ENCODE peak calls at places on chromosomes 1 and 21, in seven cellular contexts. M, X, J, P, L, E and I are unnamed samples. For H3K27me3, the result is how much of the 10 kb centered on the place peaks cover.

GRCh38 chr1:220824031-220824989 is 37.6 kb downstream of the MTARC1 start:
- DNase-seq in X (no peak), M (no peak), P (no peak), E (no peak), J (no peak), L (no peak), I (no peak)

GRCh38 chr1:70745199-70745598 is 302.4 kb downstream of the PTGER3 start:
- DNase-seq in J (no peak), M (no peak), E (no peak), P (no peak), L (no peak), X (no peak), I (no peak)

GRCh38 chr1:178630418-178630817 is 94.6 kb upstream of the RALGPS2 start:
- DNase-seq in M (no peak), E (no peak), P (no peak), L (no peak), J (no peak), X (no peak), I (no peak)

GRCh38 chr1:61742620-61743431 is 546 bp downstream of the PATJ start:
- DNase-seq in M (no peak), J (peak), X (peak), P (peak), L (peak), E (no peak), I (no peak)

GRCh38 chr1:85577421-85578320 is 2.9 kb upstream of the CCN1 start:
- DNase-seq in X (peak), E (no peak), M (no peak), L (no peak), J (no peak), P (peak), I (no peak)

GRCh38 chr1:194171596-194171995 is 985.2 kb upstream of the B3GALT2 start:
- DNase-seq in P (no peak), L (no peak), E (no peak), M (no peak), J (no peak), X (no peak), I (no peak)

GRCh38 chr1:36008546-36009197 is 75.2 kb upstream of the TEKT2 start:
- DNase-seq in E (no peak), X (peak), J (no peak), L (peak), P (no peak), M (no peak), I (peak)

GRCh38 chr1:9466780-9467755 is 72.2 kb upstream of the SLC25A33 start:
- DNase-seq in L (no peak), X (peak), J (no peak), M (no peak), P (peak), E (no peak), I (no peak)

GRCh38 chr1:186442651-186443114 is 18.2 kb downstream of the PDC start:
- DNase-seq in X (no peak), E (no peak), J (no peak), P (no peak), L (no peak), M (no peak), I (no peak)

GRCh38 chr1:59486595-59486994 is 189.7 kb downstream of the FGGY start:
- DNase-seq in E (no peak), M (no peak), L (no peak), X (no peak), J (no peak), P (no peak), I (no peak)

GRCh38 chr1:59494145-59494824 is 197.4 kb downstream of the FGGY start:
- DNase-seq in J (no peak), X (no peak), E (no peak), L (no peak), M (no peak), P (no peak), I (no peak)

GRCh38 chr1:59497616-59498015 is 200.7 kb downstream of the FGGY start:
- DNase-seq in E (no peak), J (no peak), P (no peak), X (no peak), L (no peak), M (no peak), I (no peak)

GRCh38 chr1:59487335-59488031 is 190.6 kb downstream of the FGGY start:
- DNase-seq in E (no peak), L (no peak), P (no peak), X (peak), J (no peak), M (no peak), I (peak)

GRCh38 chr1:59492500-59492899 is 195.6 kb downstream of the FGGY start:
- DNase-seq in M (no peak), E (no peak), L (no peak), P (no peak), X (no peak), J (no peak), I (no peak)
- H3K27me3 ChIP-seq in M (under half), E (under half), L (under half), P (under half), X (under half), J (under half), I (under half)

GRCh38 chr1:26726784-26727183 is 31.0 kb downstream of the ARID1A start:
- DNase-seq in J (no peak), X (no peak), E (no peak), P (no peak), M (no peak), L (no peak), I (no peak)

GRCh38 chr1:26728645-26729044 is 32.8 kb downstream of the ARID1A start:
- DNase-seq in X (no peak), M (no peak), L (no peak), E (no peak), J (no peak), P (no peak), I (no peak)

GRCh38 chr1:26731233-26731902 is 35.6 kb downstream of the ARID1A start:
- DNase-seq in E (no peak), L (no peak), X (no peak), M (no peak), P (no peak), J (no peak), I (no peak)

GRCh38 chr1:26730695-26731094 is 34.9 kb downstream of the ARID1A start:
- DNase-seq in L (no peak), P (no peak), E (no peak), X (no peak), M (no peak), J (no peak), I (no peak)

DNA sequence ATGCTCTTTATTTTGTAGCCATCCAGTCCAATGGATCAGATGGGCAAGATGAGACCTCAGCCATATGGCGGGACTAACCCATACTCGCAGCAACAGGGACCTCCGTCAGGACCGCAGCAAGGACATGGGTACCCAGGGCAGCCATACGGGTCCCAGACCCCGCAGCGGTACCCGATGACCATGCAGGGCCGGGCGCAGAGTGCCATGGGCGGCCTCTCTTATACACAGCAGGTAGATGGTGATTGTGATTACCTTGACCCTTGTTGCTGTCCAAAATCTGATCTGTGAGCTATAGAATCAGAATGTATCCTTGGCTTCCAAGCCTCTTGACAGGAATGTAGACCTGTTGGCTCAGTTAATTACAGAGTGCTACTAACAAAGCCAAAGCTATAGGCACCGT is 33.8 kb downstream of the ARID1A start:
- DNase-seq in M (no peak), X (no peak), J (no peak), P (no peak), E (no peak), L (no peak), I (no peak)
- H3K27ac ChIP-seq in M (no peak), X (no peak), J (no peak), P (no peak), E (no peak), L (no peak), I (no peak)

DNA sequence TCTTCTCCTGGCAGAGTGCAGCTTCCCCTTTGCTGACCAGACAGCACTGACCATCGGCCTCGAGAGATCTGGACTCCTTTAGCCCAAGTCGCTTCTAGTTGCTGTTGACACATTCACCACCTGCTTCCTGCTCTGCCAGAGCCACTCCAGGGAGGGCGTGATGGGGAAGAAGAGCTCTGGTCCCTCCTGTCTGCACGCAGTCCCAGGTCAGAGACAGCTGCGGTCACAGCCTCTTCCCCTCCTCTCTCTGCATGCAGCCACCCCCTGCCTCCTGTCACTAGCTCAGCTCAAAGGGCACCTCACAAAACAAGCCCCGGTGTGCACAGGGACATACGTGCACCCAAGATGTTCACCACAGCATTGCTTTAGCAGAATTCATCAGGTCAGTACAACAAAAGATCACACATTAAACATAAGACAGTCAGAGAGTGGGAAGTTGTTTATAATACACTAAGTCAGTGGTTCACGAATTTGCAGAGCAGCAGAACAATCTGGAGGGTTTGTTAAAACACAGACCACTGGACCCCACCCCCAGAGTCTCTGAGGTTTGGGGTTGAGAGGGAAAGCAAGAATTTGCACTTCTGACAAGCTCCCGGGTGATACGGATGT is 132.9 kb downstream of the SYF2 start:
- DNase-seq in E (no peak), X (no peak), P (no peak), M (peak), J (peak), L (no peak), I (no peak)
- H3K27me3 ChIP-seq in E (under half), X (under half), P (under half), M (under half), J (under half), L (under half), I (under half)

DNA sequence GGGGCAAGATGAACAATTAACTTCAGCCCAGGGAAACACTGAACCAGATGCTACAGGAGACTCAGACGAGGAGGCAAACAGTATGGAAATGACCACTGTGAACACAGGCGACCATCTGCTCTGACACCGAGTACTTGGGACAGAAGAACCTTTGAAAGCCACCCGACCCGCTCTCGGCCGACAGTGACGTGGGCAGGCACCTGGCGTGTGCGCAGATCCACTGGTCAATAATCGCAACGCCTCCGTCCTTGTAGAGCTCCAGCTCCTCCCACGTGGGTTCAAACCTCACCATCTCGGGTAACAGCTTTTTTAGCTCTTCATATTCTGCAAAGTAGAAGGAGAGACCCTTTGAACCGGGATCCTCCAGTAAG is 20.3 kb downstream of the POFUT2 start:
- DNase-seq in E (peak), P (no peak), J (no peak), M (no peak), X (no peak), L (no peak), I (no peak)
- H3K27ac ChIP-seq in E (no peak), P (no peak), J (no peak), M (no peak), X (no peak), L (no peak), I (no peak)

DNA sequence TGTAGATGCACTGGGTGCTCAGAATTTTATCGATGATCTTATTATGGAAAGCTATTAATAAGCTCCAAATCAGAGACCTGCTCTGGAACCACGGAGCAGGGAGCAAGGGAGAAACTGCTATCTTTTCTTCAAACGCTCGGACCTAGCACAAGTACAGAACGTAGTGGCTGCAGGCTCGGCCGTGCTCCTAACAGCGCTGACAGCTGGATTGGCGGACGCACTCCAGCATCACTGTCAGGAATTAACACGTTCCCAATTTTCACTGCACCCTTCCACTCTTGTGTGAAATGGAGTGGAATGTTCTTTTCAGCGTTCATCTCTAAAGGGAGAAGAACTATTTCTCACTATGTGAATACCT is 107.0 kb downstream of the ZNF281 start:
- DNase-seq in M (no peak), X (peak), L (no peak), P (no peak), J (no peak), E (no peak), I (no peak)
- H3K27me3 ChIP-seq in M (under half), X (under half), L (under half), P (under half), J (under half), E (under half), I (under half)

GRCh38 chr1:108560143-108560429 is 186 bp downstream of the EEIG2 start:
- DNase-seq in L (no peak), E (no peak), M (no peak), P (no peak), X (no peak), J (no peak), I (no peak)

GRCh38 chr1:108559215-108560142 is at the start of gene EEIG2:
- DNase-seq in L (peak), E (peak), X (peak), M (peak), P (peak), J (peak), I (no peak)

GRCh38 chr1:108561145-108561458 is 1.2 kb downstream of the EEIG2 start:
- DNase-seq in L (no peak), P (no peak), X (no peak), M (no peak), J (no peak), E (no peak), I (no peak)

GRCh38 chr1:108561731-108562326 is 1.9 kb downstream of the EEIG2 start:
- DNase-seq in M (peak), J (peak), E (peak), X (peak), L (no peak), P (peak), I (no peak)

GRCh38 chr1:108560430-108561144 is 687 bp downstream of the EEIG2 start:
- DNase-seq in J (peak), L (peak), P (peak), X (peak), E (peak), M (peak), I (no peak)
- H3K27ac ChIP-seq in J (peak), L (peak), P (peak), X (peak), E (no peak), M (peak), I (no peak)